ENCODE peak calls at places on chromosomes 3 and 15, in ten cellular contexts. V, J, C, B, O, D, G, M, N and H are unnamed samples.

GRCh38 chr3:123791898-123792297 is 92.2 kb downstream of the MYLK start:
- DNase-seq in N (no peak), O (no peak), C (no peak), V (peak), M (no peak), J (no peak), D (no peak), B (peak), G (peak), H (no peak)

GRCh38 chr15:74422723-74423442 is 10.9 kb downstream of the SEMA7A start:
- DNase-seq in V (peak), O (no peak), D (no peak), G (peak), M (no peak), N (peak), C (no peak), B (peak), J (peak), H (peak)

GRCh38 chr15:85439996-85440395 is 59.6 kb downstream of the AKAP13 start:
- DNase-seq in B (no peak), D (no peak), C (no peak), N (no peak), O (no peak), M (no peak), J (no peak), V (no peak), G (no peak), H (no peak)

GRCh38 chr15:91186892-91187644 is 87.0 kb downstream of the SV2B start:
- DNase-seq in G (peak), N (peak), B (peak), D (no peak), O (no peak), V (peak), M (no peak), C (peak), J (no peak), H (no peak)

GRCh38 chr3:152073267-152073666 is 195.5 kb upstream of the MBNL1 start:
- DNase-seq in D (no peak), B (peak), C (no peak), V (peak), N (no peak), G (peak), J (no peak), O (no peak), M (no peak), H (no peak)

GRCh38 chr15:86483936-86484335 is 404.3 kb downstream of the AGBL1 start:
- DNase-seq in M (no peak), B (no peak), V (no peak), N (no peak), O (no peak), D (no peak), G (no peak), C (no peak), J (no peak), H (no peak)

GRCh38 chr15:100824211-100824610 is 55.4 kb upstream of the ALDH1A3 start:
- DNase-seq in M (no peak), B (no peak), V (no peak), G (no peak), J (no peak), N (no peak), C (no peak), O (no peak), D (no peak), H (no peak)

GRCh38 chr3:150577854-150578253 is 25.3 kb upstream of the SELENOT start:
- DNase-seq in V (peak), J (no peak), C (no peak), O (no peak), N (no peak), D (no peak), M (no peak), B (no peak), G (peak), H (no peak)

GRCh38 chr3:66763294-66763693 is 234.8 kb upstream of the KBTBD8 start:
- DNase-seq in M (no peak), C (no peak), G (peak), J (no peak), O (no peak), D (no peak), N (no peak), B (peak), V (peak), H (no peak)

GRCh38 chr3:175608351-175608750 is 749.2 kb downstream of the NAALADL2 start:
- DNase-seq in G (no peak), V (no peak), N (no peak), D (no peak), M (no peak), B (no peak), O (no peak), J (no peak), C (no peak), H (no peak)

GRCh38 chr15:90690585-90690984 is 26.6 kb upstream of the BLM start:
- DNase-seq in D (no peak), C (no peak), O (no peak), M (no peak), N (no peak), J (no peak), V (peak), G (peak), B (peak), H (no peak)

GRCh38 chr3:180631317-180631716 is 29.4 kb downstream of the TTC14 start:
- DNase-seq in D (no peak), J (no peak), G (no peak), O (no peak), B (no peak), V (no peak), C (no peak), M (no peak), N (peak), H (no peak)
- TF ChIP-seq CTCF in D (no peak), J (peak), G (peak), O (no peak), B (peak), V (no peak), C (no peak), M (no peak), N (peak), H (no peak)

DNA sequence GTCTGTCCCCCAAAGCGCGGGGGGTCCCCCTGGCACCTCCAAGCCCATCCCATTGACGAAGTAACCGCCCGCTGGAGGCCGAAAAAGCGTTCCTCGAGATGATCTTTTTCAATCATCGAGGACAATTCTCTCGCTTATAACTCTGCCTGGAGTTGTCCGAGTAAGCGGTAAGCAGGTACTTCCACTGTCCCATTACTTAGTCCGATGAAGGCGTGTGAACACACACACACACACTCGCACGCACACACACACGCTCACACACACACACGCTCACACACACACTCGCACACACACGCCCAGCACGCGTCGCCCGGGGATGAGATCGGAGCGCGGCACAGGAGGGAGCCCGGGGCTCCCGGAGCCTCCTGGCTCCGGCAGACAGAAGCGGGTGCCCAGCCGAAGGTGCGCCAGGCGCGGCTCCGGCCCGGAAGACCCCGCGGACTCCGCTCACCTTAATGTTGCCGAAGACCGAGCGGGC is 430 bp downstream of the SLCO2A1 start:
- DNase-seq in C (no peak), N (peak), B (peak), J (no peak), M (no peak), G (peak), O (no peak), V (peak), D (no peak), H (no peak)
- TF ChIP-seq CTCF in C (no peak), N (no peak), B (no peak), J (no peak), M (no peak), G (no peak), O (no peak), V (no peak), D (no peak), H (no peak)

DNA sequence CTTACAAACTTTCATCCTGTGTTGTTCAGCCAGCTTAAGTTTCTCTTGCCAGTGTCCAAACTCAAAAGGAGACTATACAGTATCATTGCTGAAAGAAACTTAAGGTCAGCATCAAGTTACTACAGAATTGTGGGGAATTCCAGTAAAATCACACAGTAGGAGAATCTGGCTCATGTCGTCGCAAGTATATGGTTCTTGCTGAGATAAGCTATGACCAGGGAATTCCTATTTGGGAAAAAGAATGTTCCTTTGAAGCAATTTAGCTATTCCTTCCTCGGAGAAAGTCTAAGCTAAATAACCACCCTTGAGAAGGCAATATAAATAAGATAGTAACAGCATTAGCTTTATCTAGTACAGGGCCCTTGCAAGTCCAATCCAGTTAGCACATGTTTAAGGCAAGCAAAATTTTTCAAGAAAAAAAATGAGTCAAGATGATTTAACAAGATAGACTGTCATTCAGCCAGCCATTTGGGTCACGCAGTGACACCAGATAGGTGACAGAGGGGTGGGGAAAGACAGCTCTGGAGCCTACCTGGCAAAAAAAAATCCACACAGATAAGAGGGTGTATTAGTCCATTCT is 78.2 kb upstream of the THBS1 start:
- DNase-seq in M (no peak), V (no peak), D (no peak), G (no peak), J (no peak), C (no peak), N (no peak), O (no peak), B (peak), H (no peak)
- TF ChIP-seq CTCF in M (no peak), V (no peak), D (no peak), G (no peak), J (no peak), C (no peak), N (no peak), O (no peak), B (no peak), H (no peak)

DNA sequence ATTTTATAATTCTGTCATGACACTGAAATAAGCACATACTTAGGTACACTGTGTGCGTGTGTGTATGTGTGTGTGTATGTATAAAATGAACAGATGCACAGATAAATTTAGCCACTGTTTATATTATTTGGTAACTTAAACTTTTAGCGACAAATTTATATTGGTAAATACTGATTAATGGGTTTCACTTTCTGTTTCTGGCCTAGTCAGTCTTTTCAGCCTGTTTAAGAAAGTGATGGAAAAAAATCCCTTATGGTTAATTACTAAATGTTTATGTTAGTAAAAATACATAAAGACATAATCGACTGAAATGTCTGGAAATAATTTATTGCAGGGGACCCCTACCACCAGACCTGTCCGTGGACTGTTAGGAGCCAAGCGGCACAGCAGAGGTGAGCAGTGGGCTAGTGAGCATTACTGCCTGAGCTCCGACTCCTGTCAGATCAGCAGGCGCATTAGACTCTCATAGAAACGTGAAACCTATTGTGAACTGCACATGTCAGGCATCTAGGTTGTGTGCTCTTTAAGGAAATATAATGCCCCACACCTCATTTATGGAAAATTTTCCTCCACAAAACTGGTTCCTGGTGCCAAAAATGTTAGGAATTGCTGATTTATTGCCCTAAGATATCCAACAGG is 717.4 kb downstream of the SI start:
- DNase-seq in D (no peak), N (no peak), J (no peak), G (no peak), O (no peak), C (no peak), B (no peak), V (peak), M (no peak), H (no peak)
- TF ChIP-seq CTCF in D (no peak), N (no peak), J (no peak), G (no peak), O (no peak), C (no peak), B (no peak), V (no peak), M (no peak), H (no peak)

GRCh38 chr3:98991393-98991792 is 89.9 kb upstream of the DCBLD2 start:
- DNase-seq in B (no peak), M (no peak), C (no peak), D (no peak), V (no peak), O (no peak), G (peak), J (no peak), N (peak), H (no peak)
- TF ChIP-seq CTCF in B (no peak), M (no peak), C (no peak), D (no peak), V (no peak), O (no peak), G (peak), J (no peak), N (peak), H (no peak)

GRCh38 chr3:12810963-12811362 is 14.5 kb downstream of the CAND2 start:
- DNase-seq in V (no peak), G (no peak), D (no peak), B (no peak), C (no peak), N (no peak), M (no peak), O (no peak), J (no peak), H (no peak)

GRCh38 chr3:12813967-12814366 is 17.5 kb downstream of the CAND2 start:
- DNase-seq in M (no peak), O (no peak), V (no peak), G (no peak), B (no peak), J (no peak), D (no peak), N (no peak), C (no peak), H (no peak)

GRCh38 chr3:12815078-12815477 is 18.6 kb downstream of the CAND2 start:
- DNase-seq in V (no peak), M (no peak), B (no peak), C (no peak), D (no peak), J (no peak), G (no peak), N (no peak), O (no peak), H (no peak)

GRCh38 chr3:12810013-12810780 is 13.7 kb downstream of the CAND2 start:
- DNase-seq in G (peak), O (peak), V (peak), J (peak), N (peak), C (peak), B (peak), D (peak), M (peak), H (peak)

GRCh38 chr3:12812812-12813211 is 16.3 kb downstream of the CAND2 start:
- DNase-seq in M (no peak), O (no peak), G (no peak), V (no peak), C (no peak), N (no peak), D (no peak), B (no peak), J (no peak), H (no peak)
- TF ChIP-seq CTCF in M (no peak), O (no peak), G (no peak), V (no peak), C (peak), N (no peak), D (no peak), B (no peak), J (no peak), H (no peak)

DNA sequence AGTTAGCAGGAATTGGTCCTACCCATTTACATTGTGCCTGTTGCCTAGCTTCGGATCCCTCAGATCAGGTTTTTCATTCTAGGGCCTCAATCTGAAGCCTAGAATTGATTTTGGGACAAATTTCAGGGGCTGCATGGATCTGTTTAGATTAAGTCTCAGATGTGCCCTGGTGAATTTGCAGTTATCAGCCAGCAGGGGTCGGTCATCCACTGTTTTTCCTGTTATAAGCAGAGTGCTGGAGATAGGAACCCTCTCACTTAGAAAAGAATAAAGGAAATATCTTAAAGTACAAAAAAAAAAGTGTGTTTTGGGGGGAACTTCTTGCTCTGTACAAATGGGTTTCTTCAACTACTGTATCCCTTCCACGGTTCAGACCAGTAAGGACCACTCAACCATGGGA is 212.5 kb downstream of the BCHE start:
- DNase-seq in B (peak), V (peak), G (peak), N (peak), J (no peak), C (no peak), M (no peak), D (no peak), O (no peak), H (no peak)
- TF ChIP-seq CTCF in B (peak), V (peak), G (peak), N (peak), J (peak), C (no peak), M (no peak), D (no peak), O (peak), H (no peak)

GRCh38 chr15:89104172-89104564 is 15.9 kb downstream of the ABHD2 start:
- DNase-seq in M (no peak), N (no peak), J (no peak), D (no peak), G (no peak), V (peak), B (peak), C (no peak), O (no peak), H (no peak)
- TF ChIP-seq CTCF in M (no peak), N (peak), J (no peak), D (no peak), G (no peak), V (no peak), B (no peak), C (no peak), O (no peak), H (no peak)

GRCh38 chr3:48240711-48241491 is at the start of gene ZNF589:
- DNase-seq in O (peak), G (peak), D (peak), M (peak), V (peak), N (peak), B (peak), C (peak), J (peak), H (peak)
- TF ChIP-seq CTCF in O (peak), G (peak), D (no peak), M (peak), V (peak), N (no peak), B (no peak), C (peak), J (peak), H (no peak)

GRCh38 chr3:908839-909238 is 184.0 kb upstream of the CNTN6 start:
- DNase-seq in G (peak), B (no peak), N (peak), V (no peak), C (no peak), J (no peak), M (no peak), O (no peak), D (no peak), H (no peak)
- TF ChIP-seq CTCF in G (peak), B (no peak), N (peak), V (peak), C (peak), J (peak), M (no peak), O (no peak), D (no peak), H (no peak)